ENCODE peak calls at places on chromosomes 6 and 20, in six cellular contexts. S, Y, P, D, M and R are unnamed samples.

GRCh38 chr6:44043479-44044153 is 83.6 kb downstream of the MRPL14 start:
- DNase-seq in S (no peak), Y (no peak), P (no peak), D (no peak), M (peak; percentile 40), R (no peak)

GRCh38 chr6:157267109-157267611 is 56.2 kb downstream of the TMEM242 start:
- DNase-seq in S (peak; percentile 33), Y (peak; percentile 7), P (no peak), D (no peak), M (peak; percentile 64), R (no peak)

GRCh38 chr6:52594216-52594615 is 17.4 kb upstream of the TRAM2 start:
- DNase-seq in S (no peak), Y (no peak), P (no peak), D (no peak), M (no peak), R (no peak)

GRCh38 chr6:15131234-15132195 is 114.4 kb upstream of the JARID2 start:
- DNase-seq in S (no peak), Y (no peak), P (no peak), D (no peak), M (no peak), R (no peak)

GRCh38 chr20:31570735-31571617 is 34.1 kb upstream of the ID1 start:
- DNase-seq in S (peak; percentile 58), Y (no peak), P (no peak), D (no peak), M (peak; percentile 80), R (no peak)

GRCh38 chr6:38137609-38138008 is 318.1 kb downstream of the ZFAND3 start:
- DNase-seq in S (no peak), Y (no peak), P (no peak), D (no peak), M (no peak), R (no peak)

GRCh38 chr6:3418521-3419060 is 38.3 kb downstream of the SLC22A23 start:
- DNase-seq in S (no peak), Y (no peak), P (no peak), D (no peak), M (no peak), R (no peak)

GRCh38 chr6:79949235-79949634 is 1.9 kb upstream of the ELOVL4 start:
- DNase-seq in S (peak; percentile 53), Y (peak; percentile 11), P (peak; percentile 20), D (peak; percentile 25), M (no peak), R (no peak)

GRCh38 chr6:44217332-44218143 is 812 bp downstream of the MYMX start:
- DNase-seq in S (peak; percentile 92), Y (peak; percentile 85), P (no peak), D (no peak), M (no peak), R (no peak)

GRCh38 chr20:51338692-51339440 is 203.7 kb downstream of the NFATC2 start:
- DNase-seq in S (no peak), Y (no peak), P (no peak), D (no peak), M (no peak), R (no peak)

GRCh38 chr6:46367365-46367764 is 123.9 kb downstream of the RCAN2 start:
- DNase-seq in S (no peak), Y (no peak), P (no peak), D (no peak), M (no peak), R (no peak)

GRCh38 chr20:10079964-10080363 is 45.2 kb downstream of the ANKEF1 start:
- DNase-seq in S (no peak), Y (no peak), P (no peak), D (no peak), M (no peak), R (no peak)

GRCh38 chr6:156533860-156534580 is 243.2 kb upstream of the ARID1B start:
- DNase-seq in S (no peak), Y (no peak), P (no peak), D (no peak), M (no peak), R (no peak)

GRCh38 chr6:5112065-5112799 is 27.1 kb downstream of the PPP1R3G start:
- DNase-seq in S (no peak), Y (no peak), P (no peak), D (no peak), M (no peak), R (no peak)

GRCh38 chr20:19849341-19850189 is 91.5 kb downstream of the RIN2 start:
- DNase-seq in S (no peak), Y (no peak), P (no peak), D (no peak), M (no peak), R (no peak)

GRCh38 chr20:37596890-37597539 is 69.3 kb upstream of the BLCAP start:
- DNase-seq in S (no peak), Y (no peak), P (no peak), D (no peak), M (no peak), R (no peak)

GRCh38 chr6:116111552-116112528 is 11.2 kb downstream of the NT5DC1 start:
- DNase-seq in S (no peak), Y (no peak), P (no peak), D (no peak), M (no peak), R (no peak)

GRCh38 chr20:56428881-56429280 is 16.8 kb downstream of the CASS4 start:
- DNase-seq in S (peak; percentile 36), Y (no peak), P (no peak), D (no peak), M (no peak), R (no peak)

GRCh38 chr20:56429941-56430340 is 17.9 kb downstream of the CASS4 start:
- DNase-seq in S (peak; percentile 23), Y (no peak), P (no peak), D (no peak), M (no peak), R (no peak)

GRCh38 chr20:56430471-56430870 is 18.4 kb downstream of the CASS4 start:
- DNase-seq in S (peak; percentile 36), Y (no peak), P (no peak), D (no peak), M (no peak), R (no peak)

GRCh38 chr20:56428388-56428787 is 16.3 kb downstream of the CASS4 start:
- DNase-seq in S (peak; percentile 32), Y (no peak), P (no peak), D (no peak), M (no peak), R (no peak)

GRCh38 chr20:56429496-56429895 is 17.4 kb downstream of the CASS4 start:
- DNase-seq in S (peak; percentile 23), Y (no peak), P (no peak), D (no peak), M (no peak), R (no peak)
- H3K4me1 ChIP-seq in S (no peaks in the 10 kb centered on the region), Y (no peaks in the 10 kb centered on the region), P (no peaks in the 10 kb centered on the region), D (peaks cover 46% of the 10 kb centered on the region), M (peaks cover 10% of the 10 kb centered on the region), R (no peaks in the 10 kb centered on the region)

GRCh38 chr6:30893001-30893591 is 8.8 kb downstream of the DDR1 start:
- DNase-seq in S (no peak), Y (no peak), P (no peak), D (no peak), M (no peak), R (no peak)
- H3K36me3 ChIP-seq in S (no peaks in the 10 kb centered on the region), Y (peaks cover 92% of the 10 kb centered on the region), P (no peaks in the 10 kb centered on the region), D (peaks cover 8% of the 10 kb centered on the region), M (peaks cover 47% of the 10 kb centered on the region), R (peaks cover 74% of the 10 kb centered on the region)

DNA sequence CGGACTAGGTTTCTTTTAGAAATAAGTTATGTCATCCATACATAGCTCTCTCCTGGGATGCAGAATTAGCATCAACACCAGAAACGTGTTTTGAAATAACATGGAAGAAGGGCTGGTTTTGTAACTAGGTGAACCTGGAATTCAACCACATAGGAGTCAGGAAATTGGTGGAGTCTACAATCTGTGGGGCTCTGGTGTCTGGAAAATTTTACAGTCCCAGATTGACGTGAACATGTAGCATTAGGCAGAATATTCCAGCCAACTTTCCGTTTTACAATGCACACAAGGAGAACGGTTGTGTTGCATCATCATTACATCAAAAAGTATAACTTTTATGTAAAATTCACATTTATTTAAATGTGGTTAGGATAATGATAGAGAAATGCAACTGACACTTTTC is 1.9 kb downstream of the KCNQ5 start:
- DNase-seq in S (no peak), Y (no peak), P (no peak), D (no peak), M (no peak), R (no peak)
- H3K27me3 ChIP-seq in S (peaks cover 15% of the 10 kb centered on the region), Y (no peaks in the 10 kb centered on the region), P (no peaks in the 10 kb centered on the region), D (no peaks in the 10 kb centered on the region), M (no peaks in the 10 kb centered on the region), R (peaks cover 6% of the 10 kb centered on the region)

DNA sequence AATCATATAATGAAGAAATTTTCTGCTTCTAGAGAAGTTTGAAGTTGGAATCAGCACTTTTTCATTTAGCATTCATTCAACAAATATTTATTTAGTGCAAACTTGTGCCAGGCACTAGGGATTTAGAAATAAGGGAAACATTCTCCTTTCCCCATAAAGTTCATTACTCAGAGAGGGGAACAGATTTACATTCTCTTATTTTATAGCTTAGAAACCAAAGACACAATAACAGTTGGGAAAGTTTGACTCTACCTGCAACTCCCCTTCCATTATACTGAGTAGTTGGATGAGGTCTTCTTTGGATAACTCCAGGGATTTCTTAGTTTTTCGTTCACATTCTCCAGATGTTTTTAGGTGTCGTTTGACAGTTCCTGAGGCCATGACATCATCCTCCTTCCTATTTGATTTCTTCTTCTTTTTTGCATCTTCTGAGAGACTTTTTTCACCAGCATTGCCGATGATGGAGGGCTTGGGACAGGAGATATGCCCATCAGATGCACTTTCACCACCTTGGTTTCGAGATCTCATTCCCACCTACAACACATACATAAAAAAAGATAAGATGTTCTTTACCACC is 79.1 kb downstream of the FILIP1 start:
- DNase-seq in S (no peak), Y (no peak), P (no peak), D (no peak), M (no peak), R (no peak)
- H3K4me1 ChIP-seq in S (no peaks in the 10 kb centered on the region), Y (peaks cover 68% of the 10 kb centered on the region), P (peaks cover 9% of the 10 kb centered on the region), D (no peaks in the 10 kb centered on the region), M (peaks cover 4% of the 10 kb centered on the region), R (no peaks in the 10 kb centered on the region)

DNA sequence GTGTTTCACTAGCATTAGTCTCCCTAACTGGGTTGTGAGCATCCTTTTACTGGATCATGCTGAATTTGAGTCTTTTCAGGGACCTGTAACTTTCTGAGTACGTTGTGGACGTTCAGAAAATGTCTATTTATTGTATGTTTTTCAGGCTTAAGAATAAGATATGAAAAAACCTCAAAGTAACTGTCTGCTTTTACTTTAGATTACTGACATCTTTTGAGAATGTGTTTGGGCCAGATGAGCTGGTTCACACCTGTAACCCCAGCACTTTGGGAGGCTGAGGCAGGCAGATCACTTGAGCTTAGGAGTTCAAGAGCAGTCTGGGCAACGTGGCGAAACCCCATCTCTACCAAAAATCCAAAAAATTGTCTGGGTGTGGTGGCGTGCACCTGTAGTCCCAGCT is 32.7 kb downstream of the NCOA3 start:
- DNase-seq in S (no peak), Y (no peak), P (no peak), D (no peak), M (no peak), R (no peak)
- H3K36me3 ChIP-seq in S (no peaks in the 10 kb centered on the region), Y (no peaks in the 10 kb centered on the region), P (no peaks in the 10 kb centered on the region), D (no peaks in the 10 kb centered on the region), M (peaks cover 5% of the 10 kb centered on the region), R (peaks cover 3% of the 10 kb centered on the region)

GRCh38 chr6:133893324-133893692 is 4.4 kb downstream of the TCF21 start:
- DNase-seq in S (no peak), Y (no peak), P (no peak), D (no peak), M (no peak), R (no peak)
- H3K27me3 ChIP-seq in S (peaks cover 45% of the 10 kb centered on the region), Y (peaks cover 41% of the 10 kb centered on the region), P (peaks cover 55% of the 10 kb centered on the region), D (peaks cover 50% of the 10 kb centered on the region), M (peaks cover 4% of the 10 kb centered on the region), R (peaks cover 53% of the 10 kb centered on the region)